ENCODE peak calls at places on chromosomes 6 and 20, in eight cellular contexts. C, J, M, Q, E, Z, T and S are unnamed samples.

GRCh38 chr6:89146748-89147715 is 1.2 kb downstream of the PM20D2 start:
- DNase-seq in Q (peak; percentile 35), Z (no peak), M (no peak), E (peak; percentile 40), J (no peak), C (peak; percentile 37), T (no peak), S (no peak)

GRCh38 chr20:1822564-1823420 is 72.4 kb upstream of the SIRPA start:
- DNase-seq in Z (no peak), Q (peak; percentile 39), J (no peak), T (peak; percentile 1), E (peak; percentile 47), C (no peak), M (no peak), S (no peak)

GRCh38 chr6:155224031-155224451 is 39.8 kb upstream of the CLDN20 start:
- DNase-seq in T (no peak), E (peak; percentile 77), M (no peak), J (no peak), C (no peak), Z (no peak), Q (peak; percentile 79), S (no peak)

GRCh38 chr20:53683506-53683905 is 89.9 kb upstream of the ZNF217 start:
- DNase-seq in J (no peak), E (no peak), T (no peak), Q (no peak), C (no peak), M (no peak), Z (no peak), S (no peak)

GRCh38 chr6:24926192-24926591 is 9.6 kb downstream of the RIPOR2 start:
- DNase-seq in Z (no peak), Q (peak; percentile 23), T (no peak), M (no peak), J (no peak), E (no peak), C (no peak), S (no peak)

GRCh38 chr6:142378138-142378875 is 76.5 kb downstream of the ADGRG6 start:
- DNase-seq in Z (no peak), C (no peak), Q (peak; percentile 87), M (no peak), J (no peak), T (no peak), E (peak; percentile 99), S (no peak)

GRCh38 chr6:96410467-96410866 is 111.1 kb upstream of the UFL1 start:
- DNase-seq in Q (no peak), J (no peak), T (no peak), M (no peak), Z (no peak), E (no peak), C (no peak), S (no peak)

GRCh38 chr20:20037960-20038359 is 14.3 kb downstream of the CRNKL1 start:
- DNase-seq in T (no peak), Z (no peak), J (no peak), Q (no peak), M (no peak), E (peak; percentile 51), C (no peak), S (no peak)

GRCh38 chr6:12288844-12289654 is 1.1 kb upstream of the EDN1 start:
- DNase-seq in Q (peak; percentile 18), E (peak; percentile 78), C (peak; percentile 80), J (no peak), T (no peak), M (peak; percentile 93), Z (peak; percentile 77), S (no peak)

GRCh38 chr20:24479595-24479994 is 10.2 kb downstream of the SYNDIG1 start:
- DNase-seq in M (peak; percentile 56), E (no peak), Q (no peak), T (no peak), Z (no peak), J (no peak), C (no peak), S (no peak)
- TF ChIP-seq CTCF in M (peak; percentile 52), E (no peak), Q (no peak), T (no peak), Z (peak; percentile 48), J (no peak), C (no peak), S (no peak)

DNA sequence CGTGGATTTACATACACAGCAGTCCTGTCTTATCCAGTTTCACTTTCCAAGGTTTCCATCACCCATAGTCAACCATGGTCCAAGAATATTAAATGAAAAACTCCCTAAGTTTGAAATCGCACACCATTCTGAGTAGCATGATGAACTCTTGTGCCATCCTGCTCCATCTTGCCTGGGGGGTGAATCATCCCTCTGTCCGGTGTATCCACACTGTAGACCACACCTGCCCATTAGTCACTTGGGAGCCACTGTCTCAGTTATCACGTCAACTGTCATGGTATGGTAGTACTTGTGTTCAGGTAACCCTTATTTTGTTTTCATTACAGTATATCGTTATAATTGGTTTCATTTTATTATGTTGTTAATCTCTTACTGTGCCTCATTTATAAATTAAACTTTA is 38.5 kb downstream of the PTGIS start:
- DNase-seq in Z (no peak), C (no peak), Q (no peak), M (no peak), E (no peak), T (no peak), J (no peak), S (no peak)
- H3K4me3 ChIP-seq in Z (no peak overlapping the region), C (no peak overlapping the region), Q (no peak overlapping the region), M (no peak overlapping the region), E (no peak overlapping the region), T (no peak overlapping the region), J (no peak overlapping the region), S (no peak overlapping the region)

GRCh38 chr6:159113223-159113622 is 56.0 kb upstream of the FNDC1 start:
- DNase-seq in Q (no peak), E (no peak), Z (no peak), T (peak; percentile 21), J (no peak), M (no peak), C (no peak), S (no peak)

GRCh38 chr6:159117031-159117430 is 52.2 kb upstream of the FNDC1 start:
- DNase-seq in J (no peak), M (no peak), C (no peak), Z (no peak), E (peak; percentile 24), Q (no peak), T (peak; percentile 51), S (no peak)

GRCh38 chr6:159112714-159113113 is 56.5 kb upstream of the FNDC1 start:
- DNase-seq in E (no peak), Z (no peak), J (no peak), C (no peak), Q (no peak), M (no peak), T (peak; percentile 50), S (no peak)

GRCh38 chr6:159116343-159116742 is 52.9 kb upstream of the FNDC1 start:
- DNase-seq in T (peak; percentile 71), Q (no peak), E (no peak), M (no peak), Z (no peak), C (no peak), J (no peak), S (no peak)

GRCh38 chr6:159114569-159114968 is 54.6 kb upstream of the FNDC1 start:
- DNase-seq in T (peak; percentile 40), E (no peak), C (no peak), M (no peak), Q (no peak), Z (no peak), J (no peak), S (no peak)
- TF ChIP-seq CTCF in T (no peak), E (no peak), C (no peak), M (no peak), Q (no peak), Z (no peak), J (no peak), S (no peak)

DNA sequence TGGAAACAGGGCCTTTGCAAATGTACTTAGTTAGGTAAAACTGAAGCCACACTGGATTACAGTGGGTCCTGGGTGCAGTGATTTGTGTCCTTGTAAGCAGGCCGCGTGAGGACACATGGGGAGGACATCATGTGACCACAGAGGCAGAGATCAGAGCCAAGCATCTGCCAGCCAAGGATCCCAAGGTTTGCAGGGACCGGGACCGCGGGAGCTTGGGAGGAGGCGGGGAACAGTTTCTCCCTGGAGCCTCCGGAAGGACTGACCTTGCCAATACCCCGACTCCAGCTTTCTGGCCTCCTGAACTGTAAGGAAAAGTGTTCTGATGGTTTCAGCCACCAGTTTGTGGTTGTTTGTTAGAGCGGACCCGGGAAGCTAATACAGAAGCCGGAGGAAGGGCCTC is 500.9 kb downstream of the PREX1 start:
- DNase-seq in C (no peak), M (no peak), E (no peak), Z (peak; percentile 92), J (no peak), Q (no peak), T (no peak), S (no peak)
- H3K4me3 ChIP-seq in C (no peak overlapping the region), M (no peak overlapping the region), E (no peak overlapping the region), Z (peak overlapping the region; percentile 16), J (no peak overlapping the region), Q (no peak overlapping the region), T (no peak overlapping the region), S (no peak overlapping the region)

GRCh38 chr6:126339796-126340750 is at the start of gene CENPW:
- DNase-seq in Z (peak; percentile 94), Q (peak; percentile 88), C (peak; percentile 95), E (peak; percentile 86), T (peak; percentile 89), J (peak; percentile 75), M (peak; percentile 99), S (no peak)
- TF ChIP-seq CTCF in Z (no peak), Q (peak; percentile 30), C (no peak), E (no peak), T (no peak), J (no peak), M (no peak), S (no peak)

DNA sequence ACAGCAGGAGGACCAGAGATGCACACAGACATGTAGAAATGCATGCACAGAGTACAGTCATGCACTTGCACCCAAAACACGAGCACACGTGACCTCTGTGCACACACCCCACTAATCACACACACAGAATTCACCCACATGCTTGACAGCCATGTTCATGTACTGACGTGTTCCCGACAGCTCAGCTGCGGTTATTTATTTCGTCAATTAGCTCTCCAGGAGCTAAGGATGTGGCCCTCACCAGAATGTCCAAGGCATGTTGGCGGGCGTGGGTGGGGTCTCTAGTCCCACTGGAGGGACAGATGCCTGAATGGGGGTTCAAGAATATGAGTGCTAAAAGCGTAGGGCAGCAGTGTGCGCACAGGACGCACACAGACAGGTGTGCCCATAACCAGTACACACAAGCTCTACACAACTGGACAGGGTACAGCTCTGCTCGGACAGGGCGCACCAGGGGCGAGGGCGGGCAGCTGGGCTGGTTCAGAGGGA is 571 bp upstream of the PRPF6 start:
- DNase-seq in Q (peak; percentile 50), J (no peak), T (no peak), M (no peak), C (no peak), Z (no peak), E (no peak), S (no peak)
- H3K4me3 ChIP-seq in Q (peak overlapping the region; percentile 97), J (peak overlapping the region; percentile 100), T (peak overlapping the region; percentile 97), M (peak overlapping the region; percentile 85), C (peak overlapping the region; percentile 86), Z (peak overlapping the region; percentile 14), E (peak overlapping the region; percentile 100), S (peak overlapping the region; percentile 70)

DNA sequence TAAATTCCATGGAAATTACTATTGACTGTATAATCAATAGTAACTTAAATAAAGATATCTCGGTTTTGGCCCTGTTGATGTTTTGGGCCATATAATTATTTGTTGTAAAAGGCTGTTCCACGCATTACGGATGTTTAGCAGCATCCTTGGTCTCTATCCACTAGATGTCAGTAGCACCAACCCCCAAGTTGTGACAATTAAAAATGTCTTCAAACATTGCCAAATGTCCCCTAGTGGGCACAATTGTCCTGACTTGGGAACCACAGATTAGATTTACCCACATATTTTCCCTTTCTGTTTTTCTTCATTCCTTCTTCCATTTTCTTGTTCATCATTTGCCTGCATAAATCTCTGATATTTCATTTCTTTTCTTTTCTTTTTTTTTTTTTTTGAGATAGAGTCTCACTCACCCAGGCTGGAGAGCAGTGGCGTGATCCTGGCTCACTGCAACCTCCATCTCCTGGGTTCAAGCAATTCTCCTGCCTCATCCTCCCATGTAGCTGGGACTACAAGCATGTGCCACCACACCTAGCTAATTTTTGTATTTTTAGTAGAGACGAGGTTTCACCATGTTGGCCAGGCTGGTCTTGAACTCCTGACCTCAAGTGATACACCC is 13.6 kb upstream of the WFDC8 start:
- DNase-seq in C (peak; percentile 67), T (no peak), Q (peak; percentile 88), Z (peak; percentile 43), M (peak; percentile 51), J (no peak), E (peak; percentile 10), S (no peak)
- TF ChIP-seq CTCF in C (peak; percentile 69), T (peak; percentile 14), Q (peak; percentile 78), Z (peak; percentile 84), M (peak; percentile 88), J (no peak), E (peak; percentile 53), S (no peak)